ENCODE peak calls at places on chromosomes 7 and 10, in four cellular contexts. N is kidney epithelial cell; F is CD8-positive, alpha-beta T cell; Z is choroid plexus epithelial cell. A is an unnamed sample.

GRCh38 chr7:48718731-48719387 is 205.5 kb upstream of the CDC14C start:
- DNase-seq in N (no peak), F (no peak), Z (no peak), A (no peak)

GRCh38 chr10:102429468-102429867 is 2.9 kb downstream of the CUEDC2 start:
- DNase-seq in N (no peak), F (no peak), Z (no peak), A (no peak)

GRCh38 chr7:149685455-149685854 is 87.9 kb downstream of the ZNF467 start:
- DNase-seq in N (no peak), F (no peak), Z (peak), A (no peak)

GRCh38 chr7:30928254-30928872 is 16.7 kb downstream of the AQP1 start:
- DNase-seq in N (no peak), F (no peak), Z (no peak), A (peak)

GRCh38 chr10:119688033-119688508 is 36.9 kb downstream of the BAG3 start:
- DNase-seq in N (no peak), F (no peak), Z (no peak), A (no peak)

GRCh38 chr10:117684673-117685211 is 142.2 kb downstream of the EMX2 start:
- DNase-seq in N (no peak), F (no peak), Z (no peak), A (peak)

GRCh38 chr10:73512207-73512743 is 16.5 kb upstream of the PPP3CB start:
- DNase-seq in N (no peak), F (no peak), Z (no peak), A (no peak)

GRCh38 chr10:131854579-131855335 is 46.1 kb upstream of the PPP2R2D start:
- DNase-seq in N (no peak), F (no peak), Z (no peak), A (peak)

GRCh38 chr7:113083132-113083833 is 3.3 kb downstream of the GPR85 start:
- DNase-seq in N (no peak), F (no peak), Z (no peak), A (no peak)
- TF ChIP-seq CTCF in N (no peak), F (no peak), Z (no peak), A (no peak)

DNA sequence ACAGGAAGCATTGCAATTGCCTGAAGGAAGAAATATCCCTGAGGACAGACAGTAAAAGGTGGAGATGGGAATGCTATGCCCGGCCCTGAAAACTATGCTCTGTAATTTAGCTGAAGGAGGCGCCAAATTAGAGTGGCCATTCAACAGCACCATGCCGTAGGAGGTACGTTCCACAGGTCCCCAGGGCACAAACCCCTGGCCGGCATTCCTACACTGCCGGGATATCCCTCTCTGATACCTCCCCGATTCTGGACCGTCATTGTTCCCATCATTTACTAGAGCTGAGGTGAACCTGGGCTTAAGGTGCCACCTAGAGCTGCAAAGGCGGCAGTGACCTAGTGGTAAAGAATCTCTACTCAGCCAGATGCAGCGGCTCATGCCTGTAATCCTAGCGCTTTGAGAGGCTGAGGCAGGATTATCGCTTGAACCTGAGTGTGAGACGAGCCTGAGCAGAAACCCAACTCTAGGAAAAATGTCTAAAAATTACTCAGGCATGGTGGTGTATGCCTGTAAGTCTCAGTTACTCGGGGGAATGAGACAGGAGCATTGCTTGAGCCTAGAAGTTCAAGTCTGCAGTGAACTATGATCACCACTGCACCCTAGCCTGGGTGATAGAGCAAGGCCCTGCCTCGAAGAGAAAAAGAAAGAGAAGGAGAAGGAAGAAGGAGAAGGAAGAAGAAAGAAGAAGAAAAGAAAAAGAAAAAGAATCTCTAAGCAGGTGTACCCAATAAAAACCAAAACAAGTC is 53.0 kb upstream of the TNKS2 start:
- DNase-seq in N (peak), F (no peak), Z (peak), A (no peak)
- TF ChIP-seq CTCF in N (peak), F (no peak), Z (peak), A (no peak)

GRCh38 chr7:51224811-51225581 is 91.6 kb downstream of the COBL start:
- DNase-seq in N (no peak), F (no peak), Z (no peak), A (no peak)
- TF ChIP-seq CTCF in N (peak), F (no peak), Z (no peak), A (no peak)

GRCh38 chr7:46485481-46486065 is 564.5 kb upstream of the IGFBP3 start:
- DNase-seq in N (peak), F (no peak), Z (peak), A (no peak)
- TF ChIP-seq CTCF in N (peak), F (no peak), Z (peak), A (peak)

GRCh38 chr7:99910976-99911375 is 8.4 kb downstream of the TRIM4 start:
- DNase-seq in N (no peak), F (no peak), Z (no peak), A (no peak)
- TF ChIP-seq CTCF in N (no peak), F (no peak), Z (no peak), A (no peak)